ENCODE peak calls at places on chromosome 2, in four cellular contexts. One of them, this sample, is unnamed.
A peak's percentile ranks its signal among the peaks of the same experiment; 100 is the strongest.

GRCh38 chr2:210086292-210086691 is 83.9 kb downstream of the RPE start:
- DNase-seq in Karpas-422: peak; percentile 40
- DNase-seq in left ventricle myocardium inferior: no peak
- DNase-seq in effector memory CD4-positive, alpha-beta T cell: no peak
- DNase-seq in this sample: no peak

GRCh38 chr2:28395334-28396061 is 2.8 kb downstream of the FOSL2 start:
- DNase-seq in Karpas-422: no peak
- DNase-seq in left ventricle myocardium inferior: peak; percentile 46
- DNase-seq in effector memory CD4-positive, alpha-beta T cell: no peak
- DNase-seq in this sample: no peak

GRCh38 chr2:26631401-26631800 is 9.8 kb downstream of the CIB4 start:
- DNase-seq in Karpas-422: no peak
- DNase-seq in left ventricle myocardium inferior: no peak
- DNase-seq in effector memory CD4-positive, alpha-beta T cell: no peak
- DNase-seq in this sample: no peak

GRCh38 chr2:39920318-39920775 is 141.3 kb upstream of the THUMPD2 start:
- DNase-seq in Karpas-422: no peak
- DNase-seq in left ventricle myocardium inferior: no peak
- DNase-seq in effector memory CD4-positive, alpha-beta T cell: no peak
- DNase-seq in this sample: no peak

GRCh38 chr2:59584958-59585357 is 968.5 kb downstream of the BCL11A start:
- DNase-seq in Karpas-422: peak; percentile 82
- DNase-seq in left ventricle myocardium inferior: no peak
- DNase-seq in effector memory CD4-positive, alpha-beta T cell: no peak
- DNase-seq in this sample: no peak

GRCh38 chr2:240455227-240455718 is 19.8 kb downstream of the GPC1 start:
- DNase-seq in Karpas-422: no peak
- DNase-seq in left ventricle myocardium inferior: no peak
- DNase-seq in effector memory CD4-positive, alpha-beta T cell: no peak
- DNase-seq in this sample: peak; percentile 2

GRCh38 chr2:68594674-68595492 is 48.5 kb upstream of the PROKR1 start:
- DNase-seq in Karpas-422: peak; percentile 82
- DNase-seq in left ventricle myocardium inferior: peak; percentile 21
- DNase-seq in effector memory CD4-positive, alpha-beta T cell: no peak
- DNase-seq in this sample: peak; percentile 46

GRCh38 chr2:102114290-102114721 is 28.2 kb upstream of the IL1R1 start:
- DNase-seq in Karpas-422: no peak
- DNase-seq in left ventricle myocardium inferior: no peak
- DNase-seq in effector memory CD4-positive, alpha-beta T cell: no peak
- DNase-seq in this sample: no peak

GRCh38 chr2:198321522-198322088 is 517.2 kb downstream of the PLCL1 start:
- DNase-seq in Karpas-422: no peak
- DNase-seq in left ventricle myocardium inferior: no peak
- DNase-seq in effector memory CD4-positive, alpha-beta T cell: no peak
- DNase-seq in this sample: no peak

GRCh38 chr2:61993422-61994024 is 88.0 kb downstream of the COMMD1 start:
- DNase-seq in Karpas-422: peak; percentile 74
- DNase-seq in left ventricle myocardium inferior: no peak
- DNase-seq in effector memory CD4-positive, alpha-beta T cell: no peak
- DNase-seq in this sample: peak; percentile 6

GRCh38 chr2:133667968-133668367 is 99.7 kb upstream of the NCKAP5 start:
- DNase-seq in Karpas-422: no peak
- DNase-seq in left ventricle myocardium inferior: no peak
- DNase-seq in effector memory CD4-positive, alpha-beta T cell: no peak
- DNase-seq in this sample: no peak

GRCh38 chr2:179263460-179264237 is 983 bp downstream of the SESTD1 start:
- DNase-seq in Karpas-422: no peak
- DNase-seq in left ventricle myocardium inferior: peak; percentile 39
- DNase-seq in effector memory CD4-positive, alpha-beta T cell: no peak
- DNase-seq in this sample: no peak

GRCh38 chr2:24721470-24721869 is 71.7 kb downstream of the PTRHD1 start:
- DNase-seq in Karpas-422: no peak
- DNase-seq in left ventricle myocardium inferior: peak; percentile 67
- DNase-seq in effector memory CD4-positive, alpha-beta T cell: no peak
- DNase-seq in this sample: no peak

GRCh38 chr2:74690571-74690970 is 36.5 kb downstream of the SEMA4F start:
- DNase-seq in Karpas-422: peak; percentile 91
- DNase-seq in left ventricle myocardium inferior: no peak
- DNase-seq in effector memory CD4-positive, alpha-beta T cell: no peak
- DNase-seq in this sample: peak; percentile 24

GRCh38 chr2:25521665-25522387 is 151.6 kb downstream of the DTNB start:
- DNase-seq in Karpas-422: peak; percentile 81
- DNase-seq in left ventricle myocardium inferior: no peak
- DNase-seq in effector memory CD4-positive, alpha-beta T cell: no peak
- DNase-seq in this sample: peak; percentile 76

GRCh38 chr2:128715360-128715759 is 396.7 kb upstream of the HS6ST1 start:
- DNase-seq in Karpas-422: no peak
- DNase-seq in left ventricle myocardium inferior: no peak
- DNase-seq in effector memory CD4-positive, alpha-beta T cell: no peak
- DNase-seq in this sample: no peak

GRCh38 chr2:160952462-160952861 is 207.8 kb upstream of the TANK start:
- DNase-seq in Karpas-422: no peak
- DNase-seq in left ventricle myocardium inferior: peak; percentile 51
- DNase-seq in effector memory CD4-positive, alpha-beta T cell: no peak
- DNase-seq in this sample: no peak

GRCh38 chr2:172914277-172915003 is 161.2 kb upstream of the MAP3K20 start:
- DNase-seq in Karpas-422: no peak
- DNase-seq in left ventricle myocardium inferior: no peak
- DNase-seq in effector memory CD4-positive, alpha-beta T cell: no peak
- DNase-seq in this sample: no peak
- H3K27ac ChIP-seq in Karpas-422: no peak overlapping the region
- H3K27ac ChIP-seq in left ventricle myocardium inferior: no peak overlapping the region
- H3K27ac ChIP-seq in effector memory CD4-positive, alpha-beta T cell: no peak overlapping the region
- H3K27ac ChIP-seq in this sample: no peak overlapping the region

DNA sequence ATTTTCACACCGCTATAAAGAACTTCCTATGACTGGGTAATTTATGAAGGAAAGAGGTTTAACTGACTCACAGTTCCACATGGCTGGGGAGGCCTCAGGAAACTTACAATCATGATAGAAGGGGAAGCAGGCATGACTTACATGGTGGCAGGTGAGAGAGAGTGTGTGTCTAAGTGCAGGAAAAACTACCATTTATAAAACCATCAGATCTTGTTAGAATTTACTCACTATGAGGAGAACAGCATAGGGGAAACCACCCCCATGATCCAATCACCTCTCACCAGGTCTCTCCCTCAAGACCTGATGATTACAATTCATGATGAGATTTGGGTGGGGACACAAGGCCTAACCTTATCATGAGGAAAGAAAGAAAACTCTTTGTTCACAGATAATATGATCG is 174.6 kb downstream of the SRBD1 start:
- DNase-seq in Karpas-422: peak; percentile 5
- DNase-seq in left ventricle myocardium inferior: no peak
- DNase-seq in effector memory CD4-positive, alpha-beta T cell: no peak
- DNase-seq in this sample: no peak
- H3K27ac ChIP-seq in Karpas-422: no peak overlapping the region
- H3K27ac ChIP-seq in left ventricle myocardium inferior: no peak overlapping the region
- H3K27ac ChIP-seq in effector memory CD4-positive, alpha-beta T cell: no peak overlapping the region
- H3K27ac ChIP-seq in this sample: no peak overlapping the region

GRCh38 chr2:17303054-17303453 is 215.2 kb downstream of the RAD51AP2 start:
- DNase-seq in Karpas-422: no peak
- DNase-seq in left ventricle myocardium inferior: no peak
- DNase-seq in effector memory CD4-positive, alpha-beta T cell: no peak
- DNase-seq in this sample: no peak

GRCh38 chr2:17306219-17306618 is 212.0 kb downstream of the RAD51AP2 start:
- DNase-seq in Karpas-422: no peak
- DNase-seq in left ventricle myocardium inferior: no peak
- DNase-seq in effector memory CD4-positive, alpha-beta T cell: no peak
- DNase-seq in this sample: no peak

GRCh38 chr2:17301437-17301836 is 216.8 kb downstream of the RAD51AP2 start:
- DNase-seq in Karpas-422: no peak
- DNase-seq in left ventricle myocardium inferior: no peak
- DNase-seq in effector memory CD4-positive, alpha-beta T cell: no peak
- DNase-seq in this sample: no peak

GRCh38 chr2:17306706-17307105 is 211.5 kb downstream of the RAD51AP2 start:
- DNase-seq in Karpas-422: no peak
- DNase-seq in left ventricle myocardium inferior: no peak
- DNase-seq in effector memory CD4-positive, alpha-beta T cell: no peak
- DNase-seq in this sample: no peak

GRCh38 chr2:17303496-17303895 is 214.7 kb downstream of the RAD51AP2 start:
- DNase-seq in Karpas-422: no peak
- DNase-seq in left ventricle myocardium inferior: no peak
- DNase-seq in effector memory CD4-positive, alpha-beta T cell: no peak
- DNase-seq in this sample: no peak
- H3K27ac ChIP-seq in Karpas-422: no peak overlapping the region
- H3K27ac ChIP-seq in left ventricle myocardium inferior: no peak overlapping the region
- H3K27ac ChIP-seq in effector memory CD4-positive, alpha-beta T cell: no peak overlapping the region
- H3K27ac ChIP-seq in this sample: no peak overlapping the region

DNA sequence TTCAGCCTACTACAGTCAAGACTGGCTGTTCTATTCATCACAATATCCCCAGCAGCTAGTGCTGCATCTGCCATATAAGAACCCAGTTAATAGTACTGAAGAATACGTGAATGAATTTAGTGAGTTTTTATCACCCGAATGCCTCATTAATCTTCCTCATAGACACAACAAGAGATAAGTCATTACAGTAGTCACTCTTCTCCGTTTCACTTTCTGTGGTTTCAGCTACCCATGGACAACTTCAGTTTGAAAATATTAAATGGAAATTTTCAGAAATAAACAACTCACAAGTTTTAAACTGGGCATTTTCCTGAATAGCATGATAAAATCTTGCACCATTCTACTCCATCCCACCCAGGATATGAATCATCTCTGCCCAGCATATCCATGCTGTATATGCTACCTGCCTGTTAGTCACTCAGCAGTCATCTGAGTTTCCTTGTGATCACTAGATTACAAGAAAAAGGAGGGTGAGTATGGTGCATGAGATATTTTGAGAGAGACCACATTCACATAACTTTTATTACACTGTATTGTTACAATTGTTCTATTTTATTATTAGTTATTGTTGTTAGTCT is 363.7 kb upstream of the CHAC2 start:
- DNase-seq in Karpas-422: no peak
- DNase-seq in left ventricle myocardium inferior: no peak
- DNase-seq in effector memory CD4-positive, alpha-beta T cell: no peak
- DNase-seq in this sample: no peak
- H3K27ac ChIP-seq in Karpas-422: no peak overlapping the region
- H3K27ac ChIP-seq in left ventricle myocardium inferior: no peak overlapping the region
- H3K27ac ChIP-seq in effector memory CD4-positive, alpha-beta T cell: no peak overlapping the region
- H3K27ac ChIP-seq in this sample: no peak overlapping the region

GRCh38 chr2:55018619-55019018 is 31.6 kb downstream of the RTN4 start:
- DNase-seq in Karpas-422: no peak
- DNase-seq in left ventricle myocardium inferior: no peak
- DNase-seq in effector memory CD4-positive, alpha-beta T cell: no peak
- DNase-seq in this sample: no peak
- H3K27ac ChIP-seq in Karpas-422: peak overlapping the region; percentile 81
- H3K27ac ChIP-seq in left ventricle myocardium inferior: no peak overlapping the region
- H3K27ac ChIP-seq in effector memory CD4-positive, alpha-beta T cell: no peak overlapping the region
- H3K27ac ChIP-seq in this sample: no peak overlapping the region

GRCh38 chr2:207139551-207139950 is 26.2 kb downstream of the KLF7 start:
- DNase-seq in Karpas-422: no peak
- DNase-seq in left ventricle myocardium inferior: no peak
- DNase-seq in effector memory CD4-positive, alpha-beta T cell: no peak
- DNase-seq in this sample: no peak
- H3K27ac ChIP-seq in Karpas-422: no peak overlapping the region
- H3K27ac ChIP-seq in left ventricle myocardium inferior: peak overlapping the region; percentile 100
- H3K27ac ChIP-seq in effector memory CD4-positive, alpha-beta T cell: no peak overlapping the region
- H3K27ac ChIP-seq in this sample: no peak overlapping the region

GRCh38 chr2:127193164-127193947 is 26.7 kb downstream of the CYP27C1 start:
- DNase-seq in Karpas-422: no peak
- DNase-seq in left ventricle myocardium inferior: no peak
- DNase-seq in effector memory CD4-positive, alpha-beta T cell: no peak
- DNase-seq in this sample: no peak
- H3K27ac ChIP-seq in Karpas-422: no peak overlapping the region
- H3K27ac ChIP-seq in left ventricle myocardium inferior: no peak overlapping the region
- H3K27ac ChIP-seq in effector memory CD4-positive, alpha-beta T cell: no peak overlapping the region
- H3K27ac ChIP-seq in this sample: no peak overlapping the region

GRCh38 chr2:23497063-23497462 is 112.1 kb downstream of the KLHL29 start:
- DNase-seq in Karpas-422: no peak
- DNase-seq in left ventricle myocardium inferior: no peak
- DNase-seq in effector memory CD4-positive, alpha-beta T cell: no peak
- DNase-seq in this sample: no peak

GRCh38 chr2:23496456-23496855 is 111.5 kb downstream of the KLHL29 start:
- DNase-seq in Karpas-422: no peak
- DNase-seq in left ventricle myocardium inferior: no peak
- DNase-seq in effector memory CD4-positive, alpha-beta T cell: no peak
- DNase-seq in this sample: no peak

GRCh38 chr2:23497536-23497935 is 112.6 kb downstream of the KLHL29 start:
- DNase-seq in Karpas-422: no peak
- DNase-seq in left ventricle myocardium inferior: no peak
- DNase-seq in effector memory CD4-positive, alpha-beta T cell: no peak
- DNase-seq in this sample: no peak

GRCh38 chr2:23493849-23494248 is 108.9 kb downstream of the KLHL29 start:
- DNase-seq in Karpas-422: no peak
- DNase-seq in left ventricle myocardium inferior: no peak
- DNase-seq in effector memory CD4-positive, alpha-beta T cell: no peak
- DNase-seq in this sample: no peak

GRCh38 chr2:23495661-23496114 is 110.7 kb downstream of the KLHL29 start:
- DNase-seq in Karpas-422: no peak
- DNase-seq in left ventricle myocardium inferior: peak; percentile 36
- DNase-seq in effector memory CD4-positive, alpha-beta T cell: no peak
- DNase-seq in this sample: no peak
- H3K27ac ChIP-seq in Karpas-422: no peak overlapping the region
- H3K27ac ChIP-seq in left ventricle myocardium inferior: peak overlapping the region; percentile 12
- H3K27ac ChIP-seq in effector memory CD4-positive, alpha-beta T cell: no peak overlapping the region
- H3K27ac ChIP-seq in this sample: no peak overlapping the region

DNA sequence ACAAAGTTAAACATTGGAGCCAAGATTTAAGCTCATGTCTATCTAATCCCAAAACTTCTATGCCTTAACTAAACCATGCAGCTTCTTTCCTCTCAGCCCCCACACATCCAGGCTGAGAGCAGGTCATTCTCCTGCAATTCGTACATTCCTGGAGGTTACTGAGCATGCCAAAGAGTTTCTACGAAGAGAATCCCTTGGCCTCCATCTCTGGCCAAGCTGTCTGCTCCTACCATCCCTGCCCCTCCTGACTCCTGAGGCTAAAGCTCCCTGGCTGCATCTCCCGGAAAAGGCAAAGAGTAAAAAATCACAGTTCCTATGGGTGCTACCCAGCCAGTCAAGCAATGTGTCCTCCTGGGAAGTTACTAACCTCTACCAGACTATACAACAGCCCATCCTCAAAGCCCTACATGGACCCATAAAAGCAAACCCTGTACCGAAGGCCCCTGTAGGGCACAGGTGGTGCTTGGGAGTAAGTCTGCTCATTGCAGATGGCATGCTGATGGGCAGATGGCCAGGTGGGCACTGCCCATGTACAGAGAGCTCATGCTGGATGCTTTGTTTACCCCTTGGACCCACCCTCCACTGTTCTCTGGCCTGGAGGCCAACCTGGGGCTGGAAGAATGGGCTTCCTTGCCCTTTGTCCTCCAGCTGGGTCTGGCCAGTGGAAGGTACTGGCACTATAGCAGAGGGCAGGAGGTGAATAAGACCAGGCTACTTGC is 99.5 kb downstream of the TTC32 start:
- DNase-seq in Karpas-422: no peak
- DNase-seq in left ventricle myocardium inferior: no peak
- DNase-seq in effector memory CD4-positive, alpha-beta T cell: no peak
- DNase-seq in this sample: no peak
- H3K27ac ChIP-seq in Karpas-422: no peak overlapping the region
- H3K27ac ChIP-seq in left ventricle myocardium inferior: peak overlapping the region; percentile 70
- H3K27ac ChIP-seq in effector memory CD4-positive, alpha-beta T cell: no peak overlapping the region
- H3K27ac ChIP-seq in this sample: no peak overlapping the region